ENCODE peak calls at places on chromosomes 4 and X, in four cellular contexts. One of them, this sample, is unnamed.

GRCh38 chr4:41216294-41217019 is 2.1 kb upstream of the APBB2 start:
- DNase-seq in sigmoid colon: peak; percentile 89
- DNase-seq in breast epithelium: peak; percentile 57
- DNase-seq in upper lobe of left lung: peak; percentile 80
- DNase-seq in this sample: peak; percentile 86

GRCh38 chrX:101160001-101160400 is 59.6 kb upstream of the DRP2 start:
- DNase-seq in breast epithelium: no peak
- DNase-seq in sigmoid colon: no peak
- DNase-seq in upper lobe of left lung: no peak
- DNase-seq in this sample: no peak

GRCh38 chrX:86133761-86134160 is 14.5 kb upstream of the DACH2 start:
- DNase-seq in sigmoid colon: no peak
- DNase-seq in breast epithelium: no peak
- DNase-seq in upper lobe of left lung: no peak
- DNase-seq in this sample: no peak

GRCh38 chr4:63717384-63717783 is 691.9 kb downstream of the TECRL start:
- DNase-seq in upper lobe of left lung: no peak
- DNase-seq in breast epithelium: no peak
- DNase-seq in sigmoid colon: no peak
- DNase-seq in this sample: no peak

GRCh38 chr4:28555851-28556250 is 1695.2 kb downstream of the STIM2 start:
- DNase-seq in breast epithelium: no peak
- DNase-seq in upper lobe of left lung: no peak
- DNase-seq in sigmoid colon: no peak
- DNase-seq in this sample: no peak

GRCh38 chr4:76504613-76505465 is 69.8 kb downstream of the SHROOM3 start:
- DNase-seq in upper lobe of left lung: no peak
- DNase-seq in breast epithelium: no peak
- DNase-seq in sigmoid colon: no peak
- DNase-seq in this sample: no peak

GRCh38 chr4:76993787-76994641 is 44.5 kb downstream of the SEPTIN11 start:
- DNase-seq in upper lobe of left lung: no peak
- DNase-seq in breast epithelium: no peak
- DNase-seq in sigmoid colon: no peak
- DNase-seq in this sample: no peak

GRCh38 chr4:20378181-20378580 is 126.5 kb downstream of the SLIT2 start:
- DNase-seq in upper lobe of left lung: no peak
- DNase-seq in sigmoid colon: no peak
- DNase-seq in breast epithelium: no peak
- DNase-seq in this sample: no peak

GRCh38 chr4:37805091-37805490 is 21.4 kb upstream of the PGM2 start:
- DNase-seq in upper lobe of left lung: no peak
- DNase-seq in breast epithelium: no peak
- DNase-seq in sigmoid colon: no peak
- DNase-seq in this sample: no peak

GRCh38 chr4:118082182-118082581 is 47.9 kb downstream of the NDST3 start:
- DNase-seq in sigmoid colon: no peak
- DNase-seq in upper lobe of left lung: no peak
- DNase-seq in breast epithelium: no peak
- DNase-seq in this sample: no peak

DNA sequence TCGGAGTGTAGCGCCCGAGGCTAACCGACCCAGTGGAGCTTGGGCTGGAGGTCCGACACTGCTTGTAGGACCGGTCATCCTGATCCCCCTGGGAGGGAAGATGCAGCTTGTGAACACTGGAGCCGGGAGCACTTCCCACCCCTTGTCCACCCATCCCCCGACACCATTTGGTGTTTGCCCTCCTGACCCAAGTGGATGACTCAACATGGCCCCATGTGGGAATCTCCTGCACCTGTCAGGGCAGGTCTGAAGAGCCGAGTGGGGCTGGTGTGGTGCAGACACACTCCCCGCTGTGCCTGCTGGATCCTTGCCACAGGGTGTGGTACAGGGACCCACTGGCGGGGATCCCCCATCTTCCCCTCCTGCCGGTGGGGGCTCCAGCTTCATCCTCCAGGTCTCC is 90.0 kb upstream of the AFAP1 start:
- DNase-seq in upper lobe of left lung: no peak
- DNase-seq in breast epithelium: no peak
- DNase-seq in sigmoid colon: no peak
- DNase-seq in this sample: no peak
- H3K27ac ChIP-seq in upper lobe of left lung: no peak overlapping the region
- H3K27ac ChIP-seq in breast epithelium: no peak overlapping the region
- H3K27ac ChIP-seq in sigmoid colon: no peak overlapping the region
- H3K27ac ChIP-seq in this sample: no peak overlapping the region

GRCh38 chr4:517061-517805 is 18.2 kb downstream of the PIGG start:
- DNase-seq in upper lobe of left lung: no peak
- DNase-seq in sigmoid colon: no peak
- DNase-seq in breast epithelium: no peak
- DNase-seq in this sample: no peak
- TF ChIP-seq POLR2AphosphoS5 in upper lobe of left lung: no peak
- TF ChIP-seq POLR2AphosphoS5 in sigmoid colon: no peak
- TF ChIP-seq POLR2AphosphoS5 in breast epithelium: no peak
- TF ChIP-seq POLR2AphosphoS5 in this sample: no peak

GRCh38 chrX:134537179-134537945 is 77.4 kb downstream of the HPRT1 start:
- DNase-seq in breast epithelium: no peak
- DNase-seq in upper lobe of left lung: no peak
- DNase-seq in sigmoid colon: no peak
- DNase-seq in this sample: no peak
- H3K27me3 ChIP-seq in breast epithelium: no peaks in the 10 kb centered on the region
- H3K27me3 ChIP-seq in upper lobe of left lung: no peaks in the 10 kb centered on the region
- H3K27me3 ChIP-seq in sigmoid colon: no peaks in the 10 kb centered on the region
- H3K27me3 ChIP-seq in this sample: no peaks in the 10 kb centered on the region

DNA sequence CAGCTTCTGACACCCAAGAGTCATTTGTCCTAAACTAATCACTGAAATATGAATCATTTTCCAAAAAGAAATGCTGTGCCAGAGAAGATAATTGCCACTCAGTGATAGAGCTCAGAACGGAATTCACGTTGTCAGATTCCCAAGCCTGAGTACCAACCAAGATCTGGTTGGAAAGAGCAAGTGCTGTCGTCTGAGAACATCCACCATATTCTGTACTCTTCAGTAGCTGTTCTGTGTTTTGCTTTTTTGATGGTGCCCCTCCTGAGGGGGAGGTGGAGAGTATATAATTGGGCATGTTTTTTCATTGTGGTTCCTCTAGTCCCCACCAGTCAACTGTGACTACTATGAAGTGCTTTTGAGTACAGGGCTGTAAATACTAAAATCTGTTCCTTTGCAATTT is 13.2 kb downstream of the RUFY3 start:
- DNase-seq in upper lobe of left lung: no peak
- DNase-seq in sigmoid colon: no peak
- DNase-seq in breast epithelium: no peak
- DNase-seq in this sample: no peak
- H3K27ac ChIP-seq in upper lobe of left lung: peak overlapping the region; percentile 80
- H3K27ac ChIP-seq in sigmoid colon: peak overlapping the region; percentile 65
- H3K27ac ChIP-seq in breast epithelium: peak overlapping the region; percentile 81
- H3K27ac ChIP-seq in this sample: peak overlapping the region; percentile 80

DNA sequence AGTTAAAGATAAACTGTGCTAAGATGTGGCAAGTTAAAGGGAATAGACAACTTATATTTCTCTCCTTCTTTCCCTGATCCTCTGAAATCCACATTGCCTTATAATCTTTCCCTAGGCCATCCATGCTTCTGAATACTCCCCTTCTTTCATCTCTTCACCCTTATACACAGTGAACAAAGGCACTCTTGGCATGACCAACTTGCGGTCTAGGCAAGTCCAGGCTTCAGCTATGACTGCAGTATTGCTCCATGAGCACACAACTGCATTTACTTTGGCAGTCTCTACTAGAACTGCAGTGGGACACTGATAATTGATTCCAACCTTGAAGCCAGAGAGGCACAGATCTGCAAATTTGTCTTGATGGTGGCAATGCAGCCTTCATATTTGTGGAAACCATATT is 24.2 kb upstream of the UBA6 start:
- DNase-seq in upper lobe of left lung: no peak
- DNase-seq in sigmoid colon: no peak
- DNase-seq in breast epithelium: peak; percentile 35
- DNase-seq in this sample: no peak
- TF ChIP-seq POLR2AphosphoS5 in upper lobe of left lung: no peak
- TF ChIP-seq POLR2AphosphoS5 in sigmoid colon: no peak
- TF ChIP-seq POLR2AphosphoS5 in breast epithelium: no peak
- TF ChIP-seq POLR2AphosphoS5 in this sample: no peak

DNA sequence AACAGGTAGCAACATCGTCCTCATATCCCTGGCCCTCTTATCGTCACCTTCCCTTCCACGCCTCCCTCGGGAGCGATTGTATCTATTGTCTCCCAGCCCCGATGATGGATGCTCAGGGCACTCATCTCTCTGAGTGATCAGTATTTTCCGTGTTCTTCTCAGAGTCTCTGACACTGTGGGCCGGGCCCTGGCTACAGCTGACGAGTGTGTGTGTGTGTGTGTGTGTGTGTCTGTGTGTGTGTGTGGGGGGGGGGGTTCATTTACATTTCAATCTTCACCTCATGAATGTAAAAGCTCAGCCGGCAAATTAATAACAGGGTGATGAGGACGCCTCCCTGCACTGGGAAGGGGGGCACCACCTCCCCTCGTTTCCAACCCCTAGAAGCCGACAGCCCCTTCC is 159.4 kb downstream of the SHOX start:
- DNase-seq in upper lobe of left lung: no peak
- DNase-seq in breast epithelium: no peak
- DNase-seq in sigmoid colon: no peak
- DNase-seq in this sample: no peak
- H3K27me3 ChIP-seq in upper lobe of left lung: no peaks in the 10 kb centered on the region
- H3K27me3 ChIP-seq in breast epithelium: no peaks in the 10 kb centered on the region
- H3K27me3 ChIP-seq in sigmoid colon: no peaks in the 10 kb centered on the region
- H3K27me3 ChIP-seq in this sample: peaks cover 25% of the 10 kb centered on the region

GRCh38 chr4:123435246-123436113 is 38.9 kb downstream of the SPRY1 start:
- DNase-seq in breast epithelium: no peak
- DNase-seq in sigmoid colon: no peak
- DNase-seq in upper lobe of left lung: no peak
- DNase-seq in this sample: no peak
- H3K27ac ChIP-seq in breast epithelium: no peak overlapping the region
- H3K27ac ChIP-seq in sigmoid colon: no peak overlapping the region
- H3K27ac ChIP-seq in upper lobe of left lung: no peak overlapping the region
- H3K27ac ChIP-seq in this sample: no peak overlapping the region

This sample was measured in suprapubic skin.